ENCODE peak calls at places on chromosomes 12 and 14, in eight cellular contexts. U is DND-41, D is left lung, N is adrenal gland, Z is lower leg skin, L is HCT116, E is fibroblast of pulmonary artery, I is endothelial cell of umbilical vein. A is an unnamed sample.

GRCh38 chr12:118591-118990 is 52.0 kb downstream of the IQSEC3 start:
- DNase-seq in U (no peak), D (no peak), N (no peak), Z (no peak), L (no peak), E (no peak), I (no peak), A (no peak)

GRCh38 chr12:39723831-39724230 is 104.2 kb upstream of the ABCD2 start:
- DNase-seq in U (no peak), D (no peak), N (no peak), Z (no peak), L (no peak), E (peak; percentile 58), I (no peak), A (no peak)

GRCh38 chr12:108367436-108367835 is 28.3 kb upstream of the CMKLR1 start:
- DNase-seq in U (no peak), D (peak; percentile 62), N (no peak), Z (peak; percentile 88), L (no peak), E (peak; percentile 39), I (no peak), A (no peak)

GRCh38 chr12:22268406-22268805 is 66.1 kb downstream of the ST8SIA1 start:
- DNase-seq in U (no peak), D (no peak), N (no peak), Z (no peak), L (no peak), E (no peak), I (peak; percentile 51), A (no peak)

GRCh38 chr12:27244680-27245005 is 557 bp downstream of the STK38L start:
- DNase-seq in U (no peak), D (no peak), N (no peak), Z (no peak), L (no peak), E (peak; percentile 61), I (peak; percentile 47), A (no peak)

GRCh38 chr14:54257424-54257823 is 139.4 kb upstream of the CDKN3 start:
- DNase-seq in U (no peak), D (no peak), N (no peak), Z (no peak), L (no peak), E (no peak), I (no peak), A (no peak)

GRCh38 chr12:100716949-100717732 is 77.4 kb upstream of the ANO4 start:
- DNase-seq in U (no peak), D (no peak), N (no peak), Z (no peak), L (no peak), E (peak; percentile 23), I (no peak), A (no peak)

GRCh38 chr14:101840649-101841365 is 79.3 kb downstream of the PPP2R5C start:
- DNase-seq in U (no peak), D (no peak), N (no peak), Z (no peak), L (no peak), E (no peak), I (no peak), A (no peak)

GRCh38 chr12:6457220-6457945 is 5.5 kb downstream of the TAPBPL start:
- DNase-seq in U (no peak), D (no peak), N (no peak), Z (peak; percentile 78), L (no peak), E (no peak), I (no peak), A (no peak)

GRCh38 chr14:101591121-101591520 is 29.8 kb downstream of the DIO3 start:
- DNase-seq in U (no peak), D (no peak), N (peak; percentile 22), Z (peak; percentile 83), L (no peak), E (no peak), I (no peak), A (no peak)

GRCh38 chr12:8508224-8508623 is 5.1 kb upstream of the CLEC4D start:
- DNase-seq in U (no peak), D (no peak), N (no peak), Z (no peak), L (no peak), E (no peak), I (no peak), A (no peak)

GRCh38 chr12:118750666-118751065 is 230.7 kb upstream of the SRRM4 start:
- DNase-seq in U (no peak), D (no peak), N (no peak), Z (no peak), L (no peak), E (no peak), I (no peak), A (no peak)

GRCh38 chr14:99169776-99170356 is 102.1 kb downstream of the BCL11B start:
- DNase-seq in U (no peak), D (no peak), N (no peak), Z (peak; percentile 69), L (no peak), E (no peak), I (no peak), A (no peak)

GRCh38 chr12:106673151-106673550 is 90.3 kb downstream of the RFX4 start:
- DNase-seq in U (no peak), D (no peak), N (no peak), Z (peak; percentile 60), L (no peak), E (no peak), I (no peak), A (no peak)

GRCh38 chr14:92990456-92991430 is 67.8 kb downstream of the CHGA start:
- DNase-seq in U (no peak), D (no peak), N (no peak), Z (no peak), L (no peak), E (no peak), I (no peak), A (no peak)

GRCh38 chr14:69713976-69714716 is 52.8 kb upstream of the SRSF5 start:
- DNase-seq in U (no peak), D (no peak), N (no peak), Z (no peak), L (no peak), E (no peak), I (peak; percentile 47), A (no peak)

GRCh38 chr12:93699271-93700141 is 22.3 kb downstream of the CRADD start:
- DNase-seq in U (no peak), D (no peak), N (no peak), Z (no peak), L (no peak), E (peak; percentile 56), I (no peak), A (no peak)
- TF ChIP-seq CTCF in U (no peak), D (no peak), N (no peak), Z (no peak), L (no peak), E (no peak), I (no peak), A (no peak)

GRCh38 chr12:42565633-42566032 is 23.9 kb downstream of the PRICKLE1 start:
- DNase-seq in U (no peak), D (no peak), N (no peak), Z (no peak), L (no peak), E (no peak), I (peak; percentile 50), A (no peak)
- TF ChIP-seq CTCF in U (no peak), D (no peak), N (no peak), Z (no peak), L (no peak), E (no peak), I (no peak), A (no peak)

DNA sequence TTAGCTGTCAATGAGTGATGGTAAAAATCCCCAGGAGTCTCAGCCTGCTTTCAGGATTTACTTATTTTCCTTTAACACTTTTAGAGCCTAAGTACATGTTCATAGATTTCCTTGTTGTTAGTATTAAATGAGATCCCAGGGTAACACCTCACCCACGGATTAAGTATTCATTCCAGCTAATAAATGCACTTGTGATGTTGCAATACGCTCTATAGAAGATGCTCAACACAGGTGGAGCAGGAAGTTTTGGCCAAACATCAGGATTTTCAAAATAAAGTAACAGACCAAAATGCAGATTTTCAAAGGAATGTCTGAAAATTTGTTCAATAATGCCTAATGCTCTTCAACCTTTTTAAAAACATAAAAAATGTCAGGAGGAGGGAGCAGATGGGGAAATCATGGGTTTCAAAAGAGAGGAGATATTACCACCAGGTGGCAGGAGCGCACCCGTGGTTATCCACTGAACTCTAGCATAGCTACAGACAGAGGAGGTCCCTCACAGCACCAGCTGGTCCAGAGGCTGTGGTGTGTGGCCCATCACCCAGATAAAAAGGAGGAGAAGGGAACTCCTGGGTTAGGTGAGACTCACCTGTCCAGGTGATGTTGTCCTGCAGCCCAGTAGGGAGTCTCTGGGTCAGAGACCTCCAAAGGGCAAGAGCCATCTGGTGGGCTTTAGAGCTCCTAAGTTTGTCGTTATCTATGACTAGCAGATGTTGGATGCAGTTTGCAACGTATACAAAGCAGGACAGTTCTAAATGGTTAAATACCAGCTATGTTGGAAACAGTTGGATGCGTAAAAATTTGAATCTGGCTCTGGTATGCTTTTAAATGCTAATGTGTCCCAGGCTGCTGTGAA is 1158.4 kb upstream of the TMEM132C start:
- DNase-seq in U (peak; percentile 49), D (no peak), N (peak; percentile 69), Z (no peak), L (peak; percentile 35), E (peak; percentile 64), I (no peak), A (no peak)
- TF ChIP-seq CTCF in U (peak; percentile 69), D (peak; percentile 30), N (peak; percentile 64), Z (no peak), L (peak; percentile 74), E (peak; percentile 57), I (no peak), A (peak; percentile 55)

GRCh38 chr12:124428792-124429281 is 133.9 kb downstream of the RFLNA start:
- DNase-seq in U (no peak), D (no peak), N (no peak), Z (no peak), L (no peak), E (no peak), I (no peak), A (no peak)

GRCh38 chr12:124426594-124427550 is 132.0 kb downstream of the RFLNA start:
- DNase-seq in U (no peak), D (no peak), N (peak; percentile 90), Z (no peak), L (no peak), E (no peak), I (no peak), A (no peak)

GRCh38 chr12:124429535-124429934 is 134.6 kb downstream of the RFLNA start:
- DNase-seq in U (no peak), D (no peak), N (no peak), Z (no peak), L (no peak), E (no peak), I (no peak), A (no peak)

GRCh38 chr12:124430491-124430890 is 135.6 kb downstream of the RFLNA start:
- DNase-seq in U (no peak), D (no peak), N (no peak), Z (no peak), L (no peak), E (no peak), I (no peak), A (no peak)

GRCh38 chr12:124428136-124428791 is 133.4 kb downstream of the RFLNA start:
- DNase-seq in U (no peak), D (no peak), N (peak; percentile 59), Z (no peak), L (no peak), E (peak; percentile 52), I (no peak), A (no peak)
- TF ChIP-seq CTCF in U (no peak), D (no peak), N (no peak), Z (no peak), L (no peak), E (no peak), I (no peak), A (no peak)

GRCh38 chr14:105931808-105932483 is 405.6 kb downstream of the TMEM121 start:
- DNase-seq in U (no peak), D (peak; percentile 10), N (no peak), Z (peak; percentile 37), L (no peak), E (no peak), I (no peak), A (no peak)
- TF ChIP-seq CTCF in U (peak; percentile 27), D (no peak), N (no peak), Z (no peak), L (peak; percentile 41), E (no peak), I (no peak), A (no peak)

A was measured in natural killer cell.